ENCODE peak calls at places on chromosomes 7 and 10, in four cellular contexts. M is heart left ventricle, K is fibroblast of mammary gland, G is astrocyte. B is an unnamed sample.

GRCh38 chr10:121526801-121527221 is 71.4 kb downstream of the FGFR2 start:
- DNase-seq in M (no peak), K (no peak), G (no peak), B (no peak)

GRCh38 chr10:96974348-96974747 is 142.2 kb downstream of the LCOR start:
- DNase-seq in M (no peak), K (peak), G (peak), B (no peak)

GRCh38 chr10:70265032-70265689 is 18.6 kb downstream of the NPFFR1 start:
- DNase-seq in M (no peak), K (no peak), G (no peak), B (no peak)

GRCh38 chr7:91435386-91436059 is 171.3 kb downstream of the FZD1 start:
- DNase-seq in M (no peak), K (peak), G (no peak), B (no peak)

GRCh38 chr7:44767912-44768662 is 19.4 kb downstream of the ZMIZ2 start:
- DNase-seq in M (peak), K (peak), G (no peak), B (no peak)

GRCh38 chr7:18903676-18904075 is 213.8 kb downstream of the TWIST1 start:
- DNase-seq in M (no peak), K (peak), G (no peak), B (no peak)

GRCh38 chr10:6136215-6137201 is 47.7 kb downstream of the RBM17 start:
- DNase-seq in M (no peak), K (peak), G (peak), B (no peak)

GRCh38 chr10:28523725-28524252 is 9.1 kb upstream of the WAC start:
- DNase-seq in M (no peak), K (no peak), G (no peak), B (no peak)

GRCh38 chr10:97731346-97732051 is 5.4 kb upstream of the ZFYVE27 start:
- DNase-seq in M (peak), K (peak), G (peak), B (no peak)

GRCh38 chr7:8436965-8437364 is 3.6 kb downstream of the NXPH1 start:
- DNase-seq in M (no peak), K (peak), G (no peak), B (no peak)
- H3K4me3 ChIP-seq in M (no peak), K (no peak), G (no peak), B (no peak)

DNA sequence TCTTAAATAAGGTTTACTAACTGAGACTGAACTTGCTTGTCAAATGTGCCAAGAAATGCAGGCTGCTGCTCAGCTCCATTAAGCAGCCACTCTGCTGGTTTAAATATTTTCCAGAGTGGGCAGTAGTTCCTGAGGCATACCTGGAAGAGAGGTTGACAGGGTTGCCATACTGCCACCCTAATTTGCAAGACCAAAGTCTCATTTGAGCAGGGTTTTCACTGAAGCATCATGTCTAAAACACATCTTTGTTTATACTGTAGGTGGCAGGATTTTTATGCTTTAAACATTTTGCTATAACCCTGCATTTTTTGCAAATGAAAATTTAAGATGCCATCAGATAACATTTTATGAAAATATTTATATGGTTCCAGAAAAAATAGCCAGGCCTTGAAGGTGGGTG is 618.0 kb upstream of the LRRTM3 start:
- DNase-seq in M (no peak), K (no peak), G (no peak), B (no peak)
- TF ChIP-seq CTCF in M (no peak), K (no peak), G (no peak), B (peak)

GRCh38 chr10:23192396-23192740 is 256 bp downstream of the PTF1A start:
- DNase-seq in M (no peak), K (no peak), G (no peak), B (no peak)

GRCh38 chr10:23193435-23194074 is 1.4 kb downstream of the PTF1A start:
- DNase-seq in M (no peak), K (no peak), G (no peak), B (no peak)

GRCh38 chr10:23191764-23192395 is at the start of gene PTF1A:
- DNase-seq in M (no peak), K (no peak), G (no peak), B (no peak)

GRCh38 chr10:23194471-23194965 is 2.4 kb downstream of the PTF1A start:
- DNase-seq in M (no peak), K (no peak), G (no peak), B (no peak)

GRCh38 chr10:23192741-23193434 is 776 bp downstream of the PTF1A start:
- DNase-seq in M (no peak), K (no peak), G (no peak), B (no peak)
- H3K4me3 ChIP-seq in M (no peak), K (no peak), G (no peak), B (no peak)

GRCh38 chr10:115432188-115432819 is 339.1 kb downstream of the ATRNL1 start:
- DNase-seq in M (no peak), K (peak), G (peak), B (peak)
- TF ChIP-seq CTCF in M (no peak), K (peak), G (peak), B (peak)

DNA sequence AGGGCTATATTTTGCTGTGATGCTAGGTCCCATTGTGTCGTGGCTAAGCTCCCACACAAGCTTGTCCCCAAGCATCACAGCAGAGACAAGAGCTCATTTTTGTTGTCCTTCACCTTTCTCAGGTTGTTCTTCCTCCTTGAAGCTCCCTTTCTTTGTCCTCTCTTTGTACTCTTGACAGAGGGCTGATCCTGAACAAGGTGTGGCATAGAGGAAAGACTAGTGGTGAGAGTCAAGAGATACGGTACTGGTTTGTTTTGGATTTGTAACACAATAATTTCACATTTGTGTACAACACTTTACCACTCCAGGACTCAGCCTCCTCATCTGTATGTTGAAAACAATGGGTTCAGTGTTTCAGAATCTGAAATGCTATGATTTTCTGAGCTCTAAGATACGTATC is 41.0 kb downstream of the MAGI2 start:
- DNase-seq in M (no peak), K (no peak), G (no peak), B (no peak)
- H3K4me3 ChIP-seq in M (no peak), K (no peak), G (no peak), B (no peak)

GRCh38 chr7:132118641-132119040 is 457.6 kb downstream of the PLXNA4 start:
- DNase-seq in M (no peak), K (no peak), G (no peak), B (no peak)
- TF ChIP-seq CTCF in M (no peak), K (no peak), G (no peak), B (no peak)

GRCh38 chr7:142407939-142408573 is 150.2 kb upstream of the PRSS58 start:
- DNase-seq in M (no peak), K (peak), G (no peak), B (no peak)
- H3K4me3 ChIP-seq in M (peak), K (no peak), G (no peak), B (no peak)